ENCODE peak calls at places on chromosome 20, in eight cellular contexts. D, I, S, V, H, B, R and N are unnamed samples.

GRCh38 chr20:57326667-57327455 is 2.7 kb upstream of the SPO11 start:
- DNase-seq in V (no peak), B (no peak), H (no peak), S (no peak), I (peak; percentile 21), D (peak; percentile 33), R (no peak), N (no peak)

GRCh38 chr20:5767493-5768098 is 17.4 kb downstream of the SHLD1 start:
- DNase-seq in I (no peak), R (no peak), S (no peak), V (no peak), B (no peak), D (no peak), H (no peak), N (no peak)

GRCh38 chr20:59568509-59569024 is 35.8 kb upstream of the PHACTR3 start:
- DNase-seq in R (no peak), I (no peak), S (no peak), D (no peak), B (no peak), H (no peak), V (no peak), N (no peak)

GRCh38 chr20:20549699-20550098 is 162.7 kb downstream of the RALGAPA2 start:
- DNase-seq in R (peak; percentile 31), V (no peak), H (no peak), D (peak; percentile 71), S (no peak), I (no peak), B (no peak), N (no peak)

GRCh38 chr20:63696311-63696627 is 183 bp upstream of the TNFRSF6B start:
- DNase-seq in I (peak; percentile 82), R (no peak), V (no peak), S (no peak), B (no peak), D (peak; percentile 40), H (no peak), N (no peak)

GRCh38 chr20:41407617-41408016 is 41.0 kb upstream of the EMILIN3 start:
- DNase-seq in R (no peak), I (no peak), D (no peak), B (no peak), V (no peak), S (no peak), H (no peak), N (no peak)

GRCh38 chr20:49894073-49894470 is 21.3 kb downstream of the SPATA2 start:
- DNase-seq in S (no peak), I (no peak), D (no peak), R (no peak), H (no peak), B (peak; percentile 40), V (no peak), N (no peak)

GRCh38 chr20:56981301-56981700 is 285.1 kb downstream of the BMP7 start:
- DNase-seq in I (no peak), V (no peak), S (no peak), D (no peak), B (no peak), H (no peak), R (no peak), N (no peak)

GRCh38 chr20:62737971-62738881 is 29.6 kb downstream of the NTSR1 start:
- DNase-seq in H (no peak), S (no peak), I (no peak), V (no peak), R (no peak), D (no peak), B (no peak), N (no peak)

GRCh38 chr20:1892122-1892385 is 3.2 kb upstream of the SIRPA start:
- DNase-seq in H (no peak), B (no peak), I (no peak), V (no peak), D (no peak), S (no peak), R (no peak), N (no peak)

DNA sequence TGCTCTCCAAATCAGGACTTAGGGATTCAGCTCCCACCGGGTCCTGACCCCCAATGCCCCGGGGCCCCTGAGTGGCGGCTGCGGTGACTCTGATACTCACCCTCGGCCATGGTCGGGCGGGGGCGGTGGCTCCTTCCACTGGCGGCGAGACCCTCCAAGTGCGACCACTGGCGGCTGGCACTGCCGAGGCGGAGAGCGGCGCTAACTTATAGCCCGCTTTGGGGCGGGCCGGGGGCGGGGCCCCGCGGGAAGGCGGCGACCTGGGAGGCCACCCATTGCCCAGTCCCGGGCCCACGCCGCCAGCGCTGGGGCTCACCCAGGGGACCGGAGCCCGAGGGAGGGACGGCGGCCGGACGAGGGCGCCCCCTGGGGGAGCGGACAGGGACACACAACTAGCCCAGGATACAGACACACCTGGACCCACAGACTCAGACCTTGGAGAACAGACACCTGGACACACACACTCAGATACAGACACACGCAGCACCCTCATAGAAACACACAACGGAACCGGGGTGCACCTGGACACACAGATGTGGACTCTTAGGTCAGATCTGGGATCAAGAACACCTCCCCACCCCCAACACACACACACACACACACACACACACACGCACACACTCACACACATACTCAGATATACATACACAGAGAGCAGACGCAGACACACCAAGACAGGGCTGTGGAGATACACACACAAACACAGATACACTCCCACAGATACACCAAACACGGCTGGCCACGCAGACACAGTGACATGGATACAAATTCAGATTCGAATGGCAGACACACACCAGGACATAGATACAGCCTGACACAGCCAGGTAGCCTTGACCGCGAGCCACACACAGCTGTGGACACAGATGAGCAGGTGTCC is at the start of gene TGM2:
- DNase-seq in D (no peak), H (peak; percentile 95), V (peak; percentile 92), I (peak; percentile 78), S (peak; percentile 52), R (peak; percentile 87), B (peak; percentile 32), N (peak; percentile 60)
- TF ChIP-seq REST in D (no peak), H (no peak), V (no peak), I (no peak), S (no peak), R (peak; percentile 30), B (no peak), N (no peak)

GRCh38 chr20:10078403-10078802 is 43.6 kb downstream of the ANKEF1 start:
- DNase-seq in B (no peak), S (no peak), R (no peak), H (no peak), D (no peak), I (no peak), V (no peak), N (no peak)

GRCh38 chr20:10077886-10078285 is 43.1 kb downstream of the ANKEF1 start:
- DNase-seq in D (no peak), B (no peak), V (no peak), R (no peak), S (no peak), H (no peak), I (no peak), N (no peak)

GRCh38 chr20:10080554-10080953 is 45.8 kb downstream of the ANKEF1 start:
- DNase-seq in B (no peak), H (no peak), I (no peak), S (no peak), D (no peak), R (no peak), V (no peak), N (no peak)

GRCh38 chr20:10077081-10077471 is 42.3 kb downstream of the ANKEF1 start:
- DNase-seq in B (no peak), V (no peak), D (no peak), I (peak; percentile 85), H (peak; percentile 10), R (no peak), S (no peak), N (no peak)

GRCh38 chr20:10079964-10080363 is 45.2 kb downstream of the ANKEF1 start:
- DNase-seq in D (no peak), R (no peak), S (no peak), B (no peak), I (no peak), H (no peak), V (no peak), N (no peak)
- TF ChIP-seq POLR2AphosphoS5 in D (no peak), R (no peak), S (no peak), B (no peak), I (no peak), H (no peak), V (no peak), N (no peak)

GRCh38 chr20:48600470-48600945 is 227.3 kb downstream of the PREX1 start:
- DNase-seq in V (no peak), D (no peak), S (no peak), R (no peak), I (no peak), B (no peak), H (no peak), N (no peak)
- TF ChIP-seq REST in V (no peak), D (no peak), S (no peak), R (no peak), I (no peak), B (no peak), H (no peak), N (no peak)

GRCh38 chr20:44850272-44850671 is 35.2 kb upstream of the YWHAB start:
- DNase-seq in V (no peak), R (no peak), S (no peak), H (no peak), D (no peak), B (no peak), I (no peak), N (no peak)

GRCh38 chr20:44848254-44849015 is 37.1 kb upstream of the YWHAB start:
- DNase-seq in H (no peak), I (no peak), V (no peak), D (no peak), B (no peak), S (no peak), R (no peak), N (no peak)

GRCh38 chr20:44849712-44850111 is 35.8 kb upstream of the YWHAB start:
- DNase-seq in D (no peak), I (no peak), R (no peak), V (peak; percentile 30), S (no peak), B (no peak), H (no peak), N (no peak)

GRCh38 chr20:44850883-44851282 is 34.6 kb upstream of the YWHAB start:
- DNase-seq in R (no peak), D (no peak), S (no peak), V (no peak), B (no peak), I (no peak), H (no peak), N (no peak)

DNA sequence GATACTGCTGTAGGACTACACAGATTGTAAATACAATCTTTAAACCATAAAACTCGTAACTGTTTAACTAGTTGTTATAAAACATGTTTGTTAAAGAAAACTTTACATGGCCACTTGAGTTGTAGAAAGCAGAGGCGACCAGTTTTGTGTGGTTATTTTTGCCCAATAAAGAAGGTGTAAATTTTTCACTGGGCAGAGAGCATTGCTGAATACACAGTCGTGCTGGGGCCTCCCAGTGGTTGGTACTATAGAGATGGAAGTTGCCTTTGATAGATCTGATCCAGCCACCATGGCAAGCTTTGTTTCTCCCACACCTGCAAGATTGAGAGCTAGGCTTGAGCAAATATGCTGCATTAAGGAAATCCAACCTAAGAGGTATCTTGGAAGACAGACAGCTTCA is 34.0 kb upstream of the YWHAB start:
- DNase-seq in V (no peak), I (no peak), S (no peak), D (no peak), R (no peak), H (no peak), B (no peak), N (no peak)
- TF ChIP-seq POLR2AphosphoS5 in V (no peak), I (no peak), S (no peak), D (no peak), R (no peak), H (no peak), B (no peak), N (no peak)